ENCODE peak calls at places on chromosomes 6 and 20, in four cellular contexts. One of them, this sample, is unnamed.
A peak's percentile ranks its signal among the peaks of the same experiment; 100 is the strongest.

GRCh38 chr20:10637062-10637559 is 36.7 kb downstream of the JAG1 start:
- DNase-seq in SJSA1: no peak
- DNase-seq in body of pancreas: no peak
- DNase-seq in endothelial cell of umbilical vein: no peak
- DNase-seq in this sample: no peak

GRCh38 chr20:38159539-38159938 is 5.5 kb downstream of the TGM2 start:
- DNase-seq in endothelial cell of umbilical vein: peak; percentile 53
- DNase-seq in body of pancreas: no peak
- DNase-seq in SJSA1: no peak
- DNase-seq in this sample: no peak

GRCh38 chr6:107769053-107769658 is 55.0 kb downstream of the SCML4 start:
- DNase-seq in body of pancreas: no peak
- DNase-seq in endothelial cell of umbilical vein: no peak
- DNase-seq in SJSA1: no peak
- DNase-seq in this sample: no peak

GRCh38 chr6:99241905-99242534 is 107.5 kb downstream of the FAXC start:
- DNase-seq in SJSA1: no peak
- DNase-seq in body of pancreas: no peak
- DNase-seq in endothelial cell of umbilical vein: peak; percentile 10
- DNase-seq in this sample: no peak

GRCh38 chr6:25418463-25419052 is 139.4 kb downstream of the CARMIL1 start:
- DNase-seq in body of pancreas: no peak
- DNase-seq in SJSA1: no peak
- DNase-seq in endothelial cell of umbilical vein: no peak
- DNase-seq in this sample: no peak

GRCh38 chr6:32086661-32087573 is 22.2 kb downstream of the TNXB start:
- DNase-seq in SJSA1: no peak
- DNase-seq in endothelial cell of umbilical vein: no peak
- DNase-seq in body of pancreas: no peak
- DNase-seq in this sample: no peak

GRCh38 chr6:163170294-163170883 is 244.1 kb upstream of the QKI start:
- DNase-seq in endothelial cell of umbilical vein: peak; percentile 14
- DNase-seq in body of pancreas: no peak
- DNase-seq in SJSA1: no peak
- DNase-seq in this sample: no peak

GRCh38 chr6:10170816-10171215 is 244.1 kb downstream of the TFAP2A start:
- DNase-seq in body of pancreas: no peak
- DNase-seq in endothelial cell of umbilical vein: no peak
- DNase-seq in SJSA1: no peak
- DNase-seq in this sample: no peak

GRCh38 chr20:36544134-36545018 is 3.1 kb downstream of the MYL9 start:
- DNase-seq in body of pancreas: peak; percentile 30
- DNase-seq in endothelial cell of umbilical vein: peak; percentile 11
- DNase-seq in SJSA1: peak; percentile 63
- DNase-seq in this sample: no peak

GRCh38 chr6:48036316-48036715 is 74.7 kb downstream of the PTCHD4 start:
- DNase-seq in body of pancreas: no peak
- DNase-seq in endothelial cell of umbilical vein: no peak
- DNase-seq in SJSA1: no peak
- DNase-seq in this sample: no peak

GRCh38 chr20:50824137-50824536 is 29.3 kb downstream of the BCAS4 start:
- DNase-seq in SJSA1: no peak
- DNase-seq in body of pancreas: peak; percentile 55
- DNase-seq in endothelial cell of umbilical vein: no peak
- DNase-seq in this sample: no peak

GRCh38 chr6:43488667-43489276 is 11.4 kb downstream of the TJAP1 start:
- DNase-seq in SJSA1: no peak
- DNase-seq in endothelial cell of umbilical vein: no peak
- DNase-seq in body of pancreas: no peak
- DNase-seq in this sample: no peak

GRCh38 chr6:149140910-149141290 is 176.6 kb upstream of the TAB2 start:
- DNase-seq in SJSA1: no peak
- DNase-seq in body of pancreas: no peak
- DNase-seq in endothelial cell of umbilical vein: peak; percentile 26
- DNase-seq in this sample: peak; percentile 52

GRCh38 chr20:58891076-58891685 is 38.7 kb downstream of the GNAS start:
- DNase-seq in body of pancreas: peak; percentile 83
- DNase-seq in endothelial cell of umbilical vein: no peak
- DNase-seq in SJSA1: peak; percentile 80
- DNase-seq in this sample: peak; percentile 71

GRCh38 chr6:169794317-169795055 is 43.1 kb downstream of the ERMARD start:
- DNase-seq in SJSA1: peak; percentile 32
- DNase-seq in body of pancreas: no peak
- DNase-seq in endothelial cell of umbilical vein: no peak
- DNase-seq in this sample: no peak

GRCh38 chr6:169792306-169793015 is 41.0 kb downstream of the ERMARD start:
- DNase-seq in body of pancreas: no peak
- DNase-seq in endothelial cell of umbilical vein: no peak
- DNase-seq in SJSA1: peak; percentile 33
- DNase-seq in this sample: peak; percentile 12

GRCh38 chr6:169795196-169795595 is 43.8 kb downstream of the ERMARD start:
- DNase-seq in body of pancreas: no peak
- DNase-seq in endothelial cell of umbilical vein: no peak
- DNase-seq in SJSA1: no peak
- DNase-seq in this sample: no peak

GRCh38 chr6:169791721-169792131 is 40.3 kb downstream of the ERMARD start:
- DNase-seq in body of pancreas: no peak
- DNase-seq in SJSA1: peak; percentile 30
- DNase-seq in endothelial cell of umbilical vein: no peak
- DNase-seq in this sample: no peak

DNA sequence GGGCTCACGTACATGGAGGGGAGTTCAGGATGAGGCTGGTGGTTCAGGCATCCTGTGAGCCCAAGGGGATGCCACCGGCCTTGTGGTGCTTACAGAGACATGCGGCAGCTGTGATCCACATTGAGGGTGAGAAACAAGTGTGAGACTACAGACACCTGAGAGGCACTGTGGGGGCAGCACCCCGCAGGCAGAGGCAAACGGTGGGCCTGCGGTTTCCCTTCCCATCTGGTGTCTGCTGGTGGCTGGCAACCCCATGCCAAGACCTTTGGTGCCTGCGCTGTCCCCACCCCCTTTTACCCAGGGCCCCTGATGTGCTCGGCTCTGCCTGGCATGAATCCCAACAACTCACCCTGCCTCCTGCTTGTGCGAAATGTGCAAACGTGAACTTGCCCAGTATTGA is 42.0 kb downstream of the ERMARD start:
- DNase-seq in endothelial cell of umbilical vein: no peak
- DNase-seq in body of pancreas: no peak
- DNase-seq in SJSA1: peak; percentile 27
- DNase-seq in this sample: no peak
- H3K27me3 ChIP-seq in endothelial cell of umbilical vein: peaks cover 4% of the 10 kb centered on the region
- H3K27me3 ChIP-seq in body of pancreas: no peaks in the 10 kb centered on the region
- H3K27me3 ChIP-seq in SJSA1: peaks cover 51% of the 10 kb centered on the region
- H3K27me3 ChIP-seq in this sample: no peaks in the 10 kb centered on the region

DNA sequence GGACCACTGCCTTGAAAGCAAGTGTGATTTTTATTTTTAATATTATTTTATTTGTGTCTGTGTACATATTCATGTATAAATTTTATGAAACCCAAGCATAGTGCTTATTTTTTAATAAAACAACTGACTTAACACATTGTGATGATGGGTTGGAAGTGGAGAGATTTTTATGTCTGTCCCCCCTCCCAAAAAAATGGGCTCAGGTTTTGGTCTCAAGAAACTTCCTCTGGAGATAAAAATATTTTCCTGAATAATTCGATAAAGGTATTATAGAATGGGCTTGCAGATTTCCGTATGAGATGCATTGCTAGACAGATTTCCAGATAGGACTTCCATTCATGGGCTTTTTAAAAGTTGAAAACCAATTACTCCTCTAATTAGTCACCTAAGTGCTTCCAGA is 2.7 kb downstream of the FOXQ1 start:
- DNase-seq in SJSA1: no peak
- DNase-seq in endothelial cell of umbilical vein: no peak
- DNase-seq in body of pancreas: no peak
- DNase-seq in this sample: no peak
- H3K27me3 ChIP-seq in SJSA1: no peaks in the 10 kb centered on the region
- H3K27me3 ChIP-seq in endothelial cell of umbilical vein: peaks cover 43% of the 10 kb centered on the region
- H3K27me3 ChIP-seq in body of pancreas: no peaks in the 10 kb centered on the region
- H3K27me3 ChIP-seq in this sample: peaks cover 3% of the 10 kb centered on the region

DNA sequence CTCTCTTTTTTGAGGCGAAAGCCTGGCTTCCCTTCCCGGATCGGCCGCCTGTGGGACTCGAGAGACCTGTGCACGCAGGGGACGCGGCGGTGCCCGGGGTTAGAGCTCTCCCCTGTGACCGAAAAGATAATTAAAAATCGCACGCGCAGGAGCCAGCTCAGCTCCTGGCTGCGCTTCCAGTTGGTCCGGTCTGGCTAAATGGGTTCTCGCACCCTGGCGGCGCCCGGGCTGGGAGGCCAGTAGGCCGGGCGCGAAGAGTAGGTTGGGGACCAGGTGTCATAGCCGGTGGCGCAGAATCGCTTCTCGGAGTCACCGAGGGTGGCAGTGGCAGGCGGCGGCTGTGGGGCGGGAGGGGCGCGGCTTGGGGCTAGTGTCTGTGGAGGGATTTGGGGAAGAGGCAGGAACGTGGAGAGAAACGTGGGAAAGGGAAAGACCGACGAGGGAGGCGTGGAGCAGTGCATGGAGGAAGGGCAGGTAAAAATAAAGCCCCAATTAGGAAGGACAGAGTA is 41.9 kb upstream of the SUPT3H start:
- DNase-seq in body of pancreas: peak; percentile 64
- DNase-seq in SJSA1: peak; percentile 76
- DNase-seq in endothelial cell of umbilical vein: peak; percentile 22
- DNase-seq in this sample: peak; percentile 38
- H3K27me3 ChIP-seq in body of pancreas: peaks cover 5% of the 10 kb centered on the region
- H3K27me3 ChIP-seq in SJSA1: no peaks in the 10 kb centered on the region
- H3K27me3 ChIP-seq in endothelial cell of umbilical vein: peaks cover 69% of the 10 kb centered on the region
- H3K27me3 ChIP-seq in this sample: peaks cover 8% of the 10 kb centered on the region

DNA sequence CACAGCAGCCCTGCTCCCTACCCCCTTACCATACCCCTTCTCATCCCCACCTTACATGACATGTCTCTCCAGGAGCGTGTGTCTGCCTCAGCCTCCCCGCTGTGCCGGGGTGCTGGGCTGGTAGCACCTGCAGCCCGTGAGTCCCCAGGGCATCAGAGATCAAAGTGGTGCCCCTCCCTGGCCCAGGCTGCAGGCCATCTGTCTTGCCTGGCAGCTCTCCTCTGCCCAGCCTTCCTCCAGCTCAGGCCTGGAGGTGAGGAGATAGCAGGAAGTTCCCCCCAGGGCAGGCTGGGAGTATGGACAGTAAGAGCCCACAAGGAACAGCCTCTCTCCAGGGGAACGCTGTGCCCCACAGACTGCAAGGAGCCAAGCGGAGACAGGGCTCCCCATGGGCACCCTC is 35.3 kb downstream of the GRM4 start:
- DNase-seq in endothelial cell of umbilical vein: no peak
- DNase-seq in SJSA1: no peak
- DNase-seq in body of pancreas: no peak
- DNase-seq in this sample: no peak
- H3K27me3 ChIP-seq in endothelial cell of umbilical vein: no peaks in the 10 kb centered on the region
- H3K27me3 ChIP-seq in SJSA1: peaks cover 41% of the 10 kb centered on the region
- H3K27me3 ChIP-seq in body of pancreas: no peaks in the 10 kb centered on the region
- H3K27me3 ChIP-seq in this sample: no peaks in the 10 kb centered on the region

DNA sequence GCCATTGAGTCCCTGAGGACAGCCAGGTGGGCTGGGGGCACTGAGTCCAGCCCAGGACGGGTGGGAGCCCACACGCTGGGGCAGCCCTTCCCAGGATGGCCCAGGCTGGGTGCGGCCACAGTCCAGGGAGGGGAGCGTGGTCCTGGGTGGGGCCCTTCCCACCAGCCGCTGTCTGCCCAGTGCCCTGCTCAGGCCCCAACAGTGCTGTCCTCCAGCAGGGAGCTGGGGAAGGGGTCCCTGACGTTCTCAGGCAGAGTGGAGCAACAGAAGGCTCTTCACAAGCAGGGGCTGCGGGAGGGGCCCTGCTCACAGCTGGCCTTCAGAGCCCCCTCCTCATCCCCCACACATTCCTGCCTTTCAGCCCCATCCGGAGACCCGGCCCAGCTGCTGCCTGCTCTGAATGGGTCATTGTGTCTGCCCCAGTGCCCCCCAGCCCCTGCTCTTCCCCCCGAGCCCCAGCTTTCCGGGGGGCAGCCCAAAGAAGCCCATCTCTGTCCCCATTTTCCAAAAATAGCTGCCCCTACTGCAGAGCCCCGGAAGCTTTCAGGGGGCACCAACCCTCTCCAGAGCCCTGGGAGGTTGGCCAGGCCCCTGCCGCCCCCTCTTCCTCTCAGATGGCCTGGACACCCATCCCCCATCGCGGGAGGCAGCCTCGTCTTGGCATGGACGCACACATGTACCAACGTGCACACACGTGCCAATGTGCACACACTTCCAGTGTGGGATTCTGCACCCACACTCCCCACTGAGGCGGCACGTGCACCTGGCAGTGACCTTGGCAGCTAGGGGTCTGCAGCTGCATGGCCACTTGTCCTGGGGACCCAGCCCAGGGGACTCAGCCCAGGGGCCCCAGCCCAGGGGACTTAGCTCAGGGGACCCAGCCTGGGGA is 3.7 kb downstream of the COL20A1 start:
- DNase-seq in body of pancreas: no peak
- DNase-seq in SJSA1: no peak
- DNase-seq in endothelial cell of umbilical vein: no peak
- DNase-seq in this sample: no peak
- H3K27me3 ChIP-seq in body of pancreas: no peaks in the 10 kb centered on the region
- H3K27me3 ChIP-seq in SJSA1: peaks cover 37% of the 10 kb centered on the region
- H3K27me3 ChIP-seq in endothelial cell of umbilical vein: peaks cover 8% of the 10 kb centered on the region
- H3K27me3 ChIP-seq in this sample: no peaks in the 10 kb centered on the region

GRCh38 chr20:5430670-5431069 is 113.9 kb upstream of the PROKR2 start:
- DNase-seq in endothelial cell of umbilical vein: no peak
- DNase-seq in body of pancreas: no peak
- DNase-seq in SJSA1: no peak
- DNase-seq in this sample: no peak
- H3K27me3 ChIP-seq in endothelial cell of umbilical vein: no peaks in the 10 kb centered on the region
- H3K27me3 ChIP-seq in body of pancreas: no peaks in the 10 kb centered on the region
- H3K27me3 ChIP-seq in SJSA1: peaks cover 8% of the 10 kb centered on the region
- H3K27me3 ChIP-seq in this sample: no peaks in the 10 kb centered on the region

This sample was measured in naive thymus-derived CD4-positive, alpha-beta T cell.